ENCODE peak calls at places on chromosomes 7 and 10, in eight cellular contexts. One of them, this sample, is unnamed. For H3K4me1, the result is how much of the 10 kb centered on the place peaks cover.

GRCh38 chr10:75959209-75959608 is 527.8 kb downstream of the LRMDA start:
- DNase-seq in heart right ventricle: no peak
- DNase-seq in PC-9: peak
- DNase-seq in breast epithelium: no peak
- DNase-seq in stomach: no peak
- DNase-seq in endodermal cell: no peak
- DNase-seq in small intestine: no peak
- DNase-seq in body of pancreas: no peak
- DNase-seq in this sample: no peak

GRCh38 chr7:106959753-106960152 is 84.8 kb upstream of the PRKAR2B start:
- DNase-seq in heart right ventricle: no peak
- DNase-seq in PC-9: no peak
- DNase-seq in breast epithelium: no peak
- DNase-seq in stomach: no peak
- DNase-seq in endodermal cell: peak
- DNase-seq in small intestine: no peak
- DNase-seq in body of pancreas: no peak
- DNase-seq in this sample: no peak

GRCh38 chr7:135240446-135240845 is 6.8 kb downstream of the STRA8 start:
- DNase-seq in heart right ventricle: no peak
- DNase-seq in PC-9: no peak
- DNase-seq in breast epithelium: no peak
- DNase-seq in stomach: no peak
- DNase-seq in endodermal cell: no peak
- DNase-seq in small intestine: no peak
- DNase-seq in body of pancreas: no peak
- DNase-seq in this sample: no peak

GRCh38 chr10:677750-678661 is 11.5 kb downstream of the DIP2C start:
- DNase-seq in heart right ventricle: no peak
- DNase-seq in PC-9: no peak
- DNase-seq in breast epithelium: peak
- DNase-seq in stomach: no peak
- DNase-seq in endodermal cell: peak
- DNase-seq in small intestine: no peak
- DNase-seq in body of pancreas: no peak
- DNase-seq in this sample: no peak

GRCh38 chr7:24108906-24109376 is 175.0 kb upstream of the NPY start:
- DNase-seq in heart right ventricle: no peak
- DNase-seq in PC-9: no peak
- DNase-seq in breast epithelium: no peak
- DNase-seq in stomach: no peak
- DNase-seq in endodermal cell: no peak
- DNase-seq in small intestine: no peak
- DNase-seq in body of pancreas: no peak
- DNase-seq in this sample: no peak

GRCh38 chr7:155886391-155887173 is 74.3 kb upstream of the SHH start:
- DNase-seq in heart right ventricle: no peak
- DNase-seq in PC-9: no peak
- DNase-seq in breast epithelium: no peak
- DNase-seq in stomach: no peak
- DNase-seq in endodermal cell: no peak
- DNase-seq in small intestine: no peak
- DNase-seq in body of pancreas: no peak
- DNase-seq in this sample: no peak

GRCh38 chr7:1380211-1380815 is 79.0 kb downstream of the MICALL2 start:
- DNase-seq in heart right ventricle: no peak
- DNase-seq in PC-9: no peak
- DNase-seq in breast epithelium: no peak
- DNase-seq in stomach: no peak
- DNase-seq in endodermal cell: no peak
- DNase-seq in small intestine: no peak
- DNase-seq in body of pancreas: no peak
- DNase-seq in this sample: no peak

GRCh38 chr7:159098424-159098786 is 46.3 kb downstream of the VIPR2 start:
- DNase-seq in heart right ventricle: no peak
- DNase-seq in PC-9: no peak
- DNase-seq in breast epithelium: no peak
- DNase-seq in stomach: peak
- DNase-seq in endodermal cell: peak
- DNase-seq in small intestine: no peak
- DNase-seq in body of pancreas: no peak
- DNase-seq in this sample: no peak

GRCh38 chr10:60964257-60965235 is 20.6 kb upstream of the RHOBTB1 start:
- DNase-seq in heart right ventricle: peak
- DNase-seq in PC-9: peak
- DNase-seq in breast epithelium: peak
- DNase-seq in stomach: peak
- DNase-seq in endodermal cell: peak
- DNase-seq in small intestine: peak
- DNase-seq in body of pancreas: peak
- DNase-seq in this sample: no peak

GRCh38 chr10:91420868-91421267 is 10.7 kb downstream of the HECTD2 start:
- DNase-seq in heart right ventricle: no peak
- DNase-seq in PC-9: no peak
- DNase-seq in breast epithelium: no peak
- DNase-seq in stomach: no peak
- DNase-seq in endodermal cell: no peak
- DNase-seq in small intestine: no peak
- DNase-seq in body of pancreas: no peak
- DNase-seq in this sample: no peak

GRCh38 chr10:88489107-88489506 is 94.0 kb downstream of the RNLS start:
- DNase-seq in heart right ventricle: no peak
- DNase-seq in PC-9: no peak
- DNase-seq in breast epithelium: no peak
- DNase-seq in stomach: no peak
- DNase-seq in endodermal cell: no peak
- DNase-seq in small intestine: no peak
- DNase-seq in body of pancreas: no peak
- DNase-seq in this sample: no peak

GRCh38 chr10:3808689-3809199 is 23.7 kb upstream of the KLF6 start:
- DNase-seq in heart right ventricle: no peak
- DNase-seq in PC-9: no peak
- DNase-seq in breast epithelium: no peak
- DNase-seq in stomach: no peak
- DNase-seq in endodermal cell: no peak
- DNase-seq in small intestine: no peak
- DNase-seq in body of pancreas: no peak
- DNase-seq in this sample: no peak
- H3K4me1 ChIP-seq in heart right ventricle: half or more
- H3K4me1 ChIP-seq in PC-9: half or more
- H3K4me1 ChIP-seq in breast epithelium: under half
- H3K4me1 ChIP-seq in stomach: half or more
- H3K4me1 ChIP-seq in endodermal cell: under half
- H3K4me1 ChIP-seq in small intestine: under half
- H3K4me1 ChIP-seq in body of pancreas: half or more
- H3K4me1 ChIP-seq in this sample: half or more

GRCh38 chr10:58439632-58440364 is 54.6 kb downstream of the TFAM start:
- DNase-seq in heart right ventricle: no peak
- DNase-seq in PC-9: no peak
- DNase-seq in breast epithelium: no peak
- DNase-seq in stomach: no peak
- DNase-seq in endodermal cell: no peak
- DNase-seq in small intestine: no peak
- DNase-seq in body of pancreas: no peak
- DNase-seq in this sample: no peak

GRCh38 chr10:58436071-58436470 is 50.9 kb downstream of the TFAM start:
- DNase-seq in heart right ventricle: no peak
- DNase-seq in PC-9: peak
- DNase-seq in breast epithelium: peak
- DNase-seq in stomach: no peak
- DNase-seq in endodermal cell: no peak
- DNase-seq in small intestine: peak
- DNase-seq in body of pancreas: no peak
- DNase-seq in this sample: no peak

GRCh38 chr10:58440484-58440883 is 55.3 kb downstream of the TFAM start:
- DNase-seq in heart right ventricle: no peak
- DNase-seq in PC-9: no peak
- DNase-seq in breast epithelium: no peak
- DNase-seq in stomach: no peak
- DNase-seq in endodermal cell: no peak
- DNase-seq in small intestine: no peak
- DNase-seq in body of pancreas: no peak
- DNase-seq in this sample: no peak

GRCh38 chr10:58438986-58439385 is 53.8 kb downstream of the TFAM start:
- DNase-seq in heart right ventricle: no peak
- DNase-seq in PC-9: no peak
- DNase-seq in breast epithelium: no peak
- DNase-seq in stomach: no peak
- DNase-seq in endodermal cell: no peak
- DNase-seq in small intestine: no peak
- DNase-seq in body of pancreas: no peak
- DNase-seq in this sample: no peak

DNA sequence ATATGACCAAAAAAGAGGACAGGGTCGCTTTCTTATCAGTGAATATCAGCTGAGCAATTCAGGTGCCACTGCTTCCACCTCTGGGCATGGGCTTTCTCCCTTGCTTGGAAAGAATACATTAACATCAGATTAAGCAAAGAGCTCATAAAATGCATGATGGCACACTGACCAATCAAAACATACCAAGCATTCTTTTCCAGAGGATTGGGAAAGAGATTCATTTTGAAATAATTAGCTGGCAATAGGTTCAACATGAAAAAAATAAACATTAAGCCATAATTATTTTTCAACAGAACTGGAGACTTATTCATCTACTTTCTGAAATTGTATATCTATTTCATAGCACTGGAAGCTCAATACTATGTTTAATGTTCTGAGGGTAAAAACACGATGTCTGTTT is 53.1 kb downstream of the TFAM start:
- DNase-seq in heart right ventricle: no peak
- DNase-seq in PC-9: peak
- DNase-seq in breast epithelium: no peak
- DNase-seq in stomach: no peak
- DNase-seq in endodermal cell: no peak
- DNase-seq in small intestine: no peak
- DNase-seq in body of pancreas: no peak
- DNase-seq in this sample: no peak
- H3K27ac ChIP-seq in heart right ventricle: no peak
- H3K27ac ChIP-seq in PC-9: no peak
- H3K27ac ChIP-seq in breast epithelium: peak
- H3K27ac ChIP-seq in stomach: no peak
- H3K27ac ChIP-seq in endodermal cell: no peak
- H3K27ac ChIP-seq in small intestine: no peak
- H3K27ac ChIP-seq in body of pancreas: peak
- H3K27ac ChIP-seq in this sample: no peak

DNA sequence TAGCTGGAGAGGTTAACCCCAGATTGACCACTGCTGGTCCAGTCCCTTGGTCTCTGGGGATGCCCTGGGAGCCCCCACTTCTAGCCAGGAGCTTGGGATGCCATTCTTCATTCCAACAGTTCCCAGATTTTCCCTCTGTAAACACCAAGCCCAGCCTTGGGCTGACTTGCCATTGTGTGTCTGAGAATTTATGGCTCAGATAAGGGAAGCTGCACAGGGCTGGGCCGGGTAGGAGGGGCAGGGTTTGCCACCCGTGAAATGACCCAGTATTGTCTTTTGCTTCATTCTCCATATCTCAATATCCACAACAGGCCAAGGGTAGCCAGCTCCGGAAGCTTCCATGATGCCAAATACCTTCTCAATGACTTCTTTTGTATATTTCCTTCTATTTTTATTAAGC is 32.1 kb downstream of the AFAP1L2 start:
- DNase-seq in heart right ventricle: no peak
- DNase-seq in PC-9: no peak
- DNase-seq in breast epithelium: no peak
- DNase-seq in stomach: no peak
- DNase-seq in endodermal cell: no peak
- DNase-seq in small intestine: peak
- DNase-seq in body of pancreas: no peak
- DNase-seq in this sample: no peak
- H3K4me1 ChIP-seq in heart right ventricle: under half
- H3K4me1 ChIP-seq in PC-9: under half
- H3K4me1 ChIP-seq in breast epithelium: under half
- H3K4me1 ChIP-seq in stomach: half or more
- H3K4me1 ChIP-seq in endodermal cell: under half
- H3K4me1 ChIP-seq in small intestine: under half
- H3K4me1 ChIP-seq in body of pancreas: under half
- H3K4me1 ChIP-seq in this sample: under half

GRCh38 chr10:31706464-31706863 is 222.2 kb downstream of the ARHGAP12 start:
- DNase-seq in heart right ventricle: no peak
- DNase-seq in PC-9: no peak
- DNase-seq in breast epithelium: no peak
- DNase-seq in stomach: no peak
- DNase-seq in endodermal cell: no peak
- DNase-seq in small intestine: no peak
- DNase-seq in body of pancreas: no peak
- DNase-seq in this sample: no peak

GRCh38 chr10:31709028-31709427 is 219.6 kb downstream of the ARHGAP12 start:
- DNase-seq in heart right ventricle: no peak
- DNase-seq in PC-9: no peak
- DNase-seq in breast epithelium: no peak
- DNase-seq in stomach: no peak
- DNase-seq in endodermal cell: no peak
- DNase-seq in small intestine: peak
- DNase-seq in body of pancreas: no peak
- DNase-seq in this sample: no peak

GRCh38 chr10:31708513-31708912 is 220.1 kb downstream of the ARHGAP12 start:
- DNase-seq in heart right ventricle: peak
- DNase-seq in PC-9: no peak
- DNase-seq in breast epithelium: no peak
- DNase-seq in stomach: no peak
- DNase-seq in endodermal cell: no peak
- DNase-seq in small intestine: no peak
- DNase-seq in body of pancreas: no peak
- DNase-seq in this sample: no peak

GRCh38 chr10:31706921-31707571 is 221.6 kb downstream of the ARHGAP12 start:
- DNase-seq in heart right ventricle: peak
- DNase-seq in PC-9: no peak
- DNase-seq in breast epithelium: no peak
- DNase-seq in stomach: no peak
- DNase-seq in endodermal cell: peak
- DNase-seq in small intestine: no peak
- DNase-seq in body of pancreas: no peak
- DNase-seq in this sample: no peak

DNA sequence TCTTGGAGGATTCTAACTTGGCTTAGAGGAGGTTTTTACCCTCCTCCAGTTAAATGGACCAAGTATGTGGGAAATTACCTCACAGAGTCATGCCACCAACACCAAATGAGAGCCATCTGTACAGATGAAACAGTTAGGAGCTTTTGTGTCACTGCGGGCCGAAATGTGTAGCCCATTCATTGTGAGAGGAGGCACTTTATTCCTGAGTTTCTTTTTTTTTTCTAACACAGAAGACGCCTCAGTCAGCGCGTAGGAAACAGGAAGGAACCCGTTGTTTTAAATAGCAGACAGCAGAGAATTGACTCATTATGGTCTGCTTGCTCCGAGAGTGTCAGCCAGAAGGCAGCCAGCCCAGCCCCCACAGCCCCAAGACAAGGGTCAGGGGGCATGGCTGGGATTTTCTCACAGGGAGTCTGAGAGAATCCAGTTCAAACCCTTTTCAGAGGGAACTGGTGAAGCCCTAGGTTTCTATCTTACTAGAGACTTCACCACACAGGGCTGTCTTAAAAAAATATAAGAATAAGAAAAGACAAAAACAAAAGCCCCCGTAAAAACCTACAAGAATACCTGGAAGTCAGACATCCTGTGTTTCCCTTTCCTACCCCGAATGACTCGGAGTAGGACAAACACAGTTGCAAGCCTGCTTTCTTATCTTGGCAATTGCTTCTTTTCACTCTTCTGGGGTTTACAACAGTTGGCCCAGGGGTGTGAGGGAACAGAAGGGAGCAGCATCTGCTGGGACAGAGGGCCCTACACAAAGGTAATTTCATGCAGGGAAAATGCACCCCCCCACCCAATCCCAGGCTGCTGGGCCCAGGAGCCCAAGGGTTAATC is 220.8 kb downstream of the ARHGAP12 start:
- DNase-seq in heart right ventricle: peak
- DNase-seq in PC-9: no peak
- DNase-seq in breast epithelium: no peak
- DNase-seq in stomach: no peak
- DNase-seq in endodermal cell: peak
- DNase-seq in small intestine: no peak
- DNase-seq in body of pancreas: peak
- DNase-seq in this sample: no peak
- H3K27ac ChIP-seq in heart right ventricle: peak
- H3K27ac ChIP-seq in PC-9: no peak
- H3K27ac ChIP-seq in breast epithelium: peak
- H3K27ac ChIP-seq in stomach: peak
- H3K27ac ChIP-seq in endodermal cell: peak
- H3K27ac ChIP-seq in small intestine: peak
- H3K27ac ChIP-seq in body of pancreas: peak
- H3K27ac ChIP-seq in this sample: no peak